ENCODE peak calls at places on chromosome 13, in four cellular contexts. One of them, this sample, is unnamed.

GRCh38 chr13:49629947-49630346 is 1.6 kb downstream of the ARL11 start:
- DNase-seq in uterus: no peak
- DNase-seq in SJSA1: no peak
- DNase-seq in A673: no peak
- DNase-seq in this sample: no peak

GRCh38 chr13:114311908-114312307 is 2.4 kb upstream of the CHAMP1 start:
- DNase-seq in uterus: no peak
- DNase-seq in A673: peak
- DNase-seq in SJSA1: no peak
- DNase-seq in this sample: no peak

GRCh38 chr13:98879127-98879520 is 98.7 kb downstream of the DOCK9 start:
- DNase-seq in SJSA1: no peak
- DNase-seq in uterus: no peak
- DNase-seq in A673: no peak
- DNase-seq in this sample: no peak

GRCh38 chr13:99975626-99976025 is 4.1 kb upstream of the ZIC5 start:
- DNase-seq in uterus: peak
- DNase-seq in A673: no peak
- DNase-seq in SJSA1: no peak
- DNase-seq in this sample: no peak

GRCh38 chr13:50080158-50080855 is 65.1 kb downstream of the KCNRG start:
- DNase-seq in SJSA1: peak
- DNase-seq in A673: peak
- DNase-seq in uterus: peak
- DNase-seq in this sample: peak

GRCh38 chr13:49436890-49437289 is 7.0 kb downstream of the CAB39L start:
- DNase-seq in uterus: peak
- DNase-seq in SJSA1: no peak
- DNase-seq in A673: no peak
- DNase-seq in this sample: peak

GRCh38 chr13:113291997-113292862 is 4.8 kb upstream of the LAMP1 start:
- DNase-seq in uterus: no peak
- DNase-seq in SJSA1: no peak
- DNase-seq in A673: peak
- DNase-seq in this sample: no peak

GRCh38 chr13:113041293-113041690 is 64.3 kb upstream of the F7 start:
- DNase-seq in SJSA1: no peak
- DNase-seq in uterus: no peak
- DNase-seq in A673: no peak
- DNase-seq in this sample: no peak

GRCh38 chr13:72109863-72110262 is 242.9 kb upstream of the DACH1 start:
- DNase-seq in SJSA1: no peak
- DNase-seq in uterus: no peak
- DNase-seq in A673: no peak
- DNase-seq in this sample: no peak

GRCh38 chr13:36345438-36346221 is 564 bp downstream of the SPART start:
- DNase-seq in SJSA1: peak
- DNase-seq in A673: peak
- DNase-seq in uterus: peak
- DNase-seq in this sample: peak

GRCh38 chr13:104006625-104007061 is 940.4 kb upstream of the SLC10A2 start:
- DNase-seq in A673: no peak
- DNase-seq in SJSA1: no peak
- DNase-seq in uterus: no peak
- DNase-seq in this sample: no peak

GRCh38 chr13:77616027-77616426 is 80.5 kb downstream of the SCEL start:
- DNase-seq in uterus: no peak
- DNase-seq in A673: no peak
- DNase-seq in SJSA1: no peak
- DNase-seq in this sample: no peak

GRCh38 chr13:44404261-44405139 is 30.9 kb downstream of the SERP2 start:
- DNase-seq in uterus: no peak
- DNase-seq in A673: no peak
- DNase-seq in SJSA1: no peak
- DNase-seq in this sample: peak

GRCh38 chr13:51632643-51633357 is 48.5 kb downstream of the WDFY2 start:
- DNase-seq in uterus: no peak
- DNase-seq in SJSA1: no peak
- DNase-seq in A673: peak
- DNase-seq in this sample: no peak

GRCh38 chr13:51637852-51638496 is 53.7 kb downstream of the WDFY2 start:
- DNase-seq in uterus: no peak
- DNase-seq in A673: peak
- DNase-seq in SJSA1: no peak
- DNase-seq in this sample: no peak

GRCh38 chr13:51638497-51638871 is 54.2 kb downstream of the WDFY2 start:
- DNase-seq in A673: peak
- DNase-seq in uterus: no peak
- DNase-seq in SJSA1: no peak
- DNase-seq in this sample: no peak

GRCh38 chr13:51636349-51636890 is 52.2 kb downstream of the WDFY2 start:
- DNase-seq in SJSA1: no peak
- DNase-seq in A673: no peak
- DNase-seq in uterus: no peak
- DNase-seq in this sample: no peak

DNA sequence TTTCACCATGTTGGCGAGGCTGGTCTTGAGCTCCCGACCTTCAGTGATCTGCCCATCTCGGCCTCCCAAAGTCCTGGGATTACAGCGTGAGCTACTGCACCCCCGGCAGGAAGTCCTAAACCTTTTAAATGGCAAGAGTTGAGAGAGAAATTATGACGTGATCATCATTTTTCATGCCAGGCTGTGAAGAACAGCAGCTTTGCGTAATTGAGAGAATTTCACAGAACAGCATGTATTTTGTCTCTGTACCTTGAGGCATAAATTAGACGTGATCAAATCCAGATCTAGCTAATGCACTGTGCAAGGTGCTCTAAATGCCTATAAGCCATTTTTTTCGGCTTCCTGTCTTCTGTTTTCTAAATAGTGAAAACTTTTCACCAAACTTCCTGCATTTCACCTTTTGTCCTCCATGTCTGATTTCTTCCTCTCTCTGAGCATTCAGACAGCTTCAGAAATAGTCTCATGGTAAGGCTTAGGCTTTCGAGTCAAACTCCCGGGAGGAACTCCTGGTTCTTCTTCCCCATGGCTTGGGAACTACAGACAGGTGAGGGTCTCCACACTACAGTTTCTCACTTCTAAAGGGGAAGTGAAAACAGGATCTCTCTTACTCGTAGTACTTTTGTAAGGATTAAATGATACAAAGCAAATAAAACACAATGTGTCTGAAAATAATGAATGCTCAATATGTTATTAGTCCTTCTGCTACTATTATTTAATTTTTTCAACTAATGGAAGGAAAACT is 51.0 kb downstream of the WDFY2 start:
- DNase-seq in uterus: no peak
- DNase-seq in SJSA1: no peak
- DNase-seq in A673: peak
- DNase-seq in this sample: no peak
- H3K27ac ChIP-seq in uterus: no peak
- H3K27ac ChIP-seq in SJSA1: no peak
- H3K27ac ChIP-seq in A673: peak
- H3K27ac ChIP-seq in this sample: no peak

GRCh38 chr13:33410619-33411018 is 125.1 kb upstream of the STARD13 start:
- DNase-seq in SJSA1: no peak
- DNase-seq in A673: no peak
- DNase-seq in uterus: no peak
- DNase-seq in this sample: no peak
- H3K27ac ChIP-seq in SJSA1: no peak
- H3K27ac ChIP-seq in A673: no peak
- H3K27ac ChIP-seq in uterus: no peak
- H3K27ac ChIP-seq in this sample: peak

GRCh38 chr13:65901723-65902122 is 1328.4 kb downstream of the PCDH9 start:
- DNase-seq in A673: no peak
- DNase-seq in SJSA1: no peak
- DNase-seq in uterus: no peak
- DNase-seq in this sample: no peak
- H3K27ac ChIP-seq in A673: no peak
- H3K27ac ChIP-seq in SJSA1: no peak
- H3K27ac ChIP-seq in uterus: no peak
- H3K27ac ChIP-seq in this sample: no peak

DNA sequence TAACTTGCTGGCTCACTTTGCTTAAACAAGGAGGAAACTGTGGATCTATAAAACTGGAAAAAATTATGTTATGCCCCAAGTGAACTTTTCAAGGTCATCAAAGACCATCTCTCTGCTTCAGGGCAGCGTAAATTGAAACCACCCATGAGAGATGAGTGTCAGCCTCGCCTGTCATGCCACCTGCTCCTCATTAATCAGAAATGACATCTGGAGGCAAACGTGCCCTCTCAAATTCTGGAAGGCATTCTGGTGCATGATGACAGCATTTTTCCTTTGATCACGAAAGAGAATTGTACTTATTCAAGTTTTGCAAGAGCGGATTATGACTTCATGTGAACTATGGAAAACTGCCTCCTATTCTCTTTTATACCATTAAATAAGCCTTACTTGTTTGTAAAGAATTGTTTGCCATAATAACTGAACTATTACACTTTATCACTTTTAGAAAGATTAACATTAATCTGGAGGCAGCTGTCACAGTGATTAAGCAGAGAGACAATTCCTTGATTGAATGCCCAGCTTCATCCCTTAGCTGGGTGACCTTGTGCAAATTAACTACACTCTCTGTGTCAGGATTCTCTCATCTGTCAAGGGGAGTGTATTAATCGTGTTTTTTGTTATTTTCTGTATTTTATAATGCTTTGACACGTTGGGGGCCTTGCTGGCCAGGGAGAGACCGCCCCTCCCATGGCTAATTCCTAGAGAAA is 17.0 kb upstream of the SACS start:
- DNase-seq in A673: no peak
- DNase-seq in SJSA1: no peak
- DNase-seq in uterus: no peak
- DNase-seq in this sample: no peak
- H3K27ac ChIP-seq in A673: no peak
- H3K27ac ChIP-seq in SJSA1: no peak
- H3K27ac ChIP-seq in uterus: no peak
- H3K27ac ChIP-seq in this sample: no peak

GRCh38 chr13:25237083-25237482 is 50.2 kb downstream of the MTMR6 start:
- DNase-seq in SJSA1: no peak
- DNase-seq in uterus: no peak
- DNase-seq in A673: no peak
- DNase-seq in this sample: no peak
- H3K27ac ChIP-seq in SJSA1: no peak
- H3K27ac ChIP-seq in uterus: no peak
- H3K27ac ChIP-seq in A673: no peak
- H3K27ac ChIP-seq in this sample: no peak

GRCh38 chr13:110615005-110615321 is 382 bp upstream of the NAXD start:
- DNase-seq in SJSA1: no peak
- DNase-seq in A673: no peak
- DNase-seq in uterus: no peak
- DNase-seq in this sample: no peak
- H3K27ac ChIP-seq in SJSA1: peak
- H3K27ac ChIP-seq in A673: peak
- H3K27ac ChIP-seq in uterus: peak
- H3K27ac ChIP-seq in this sample: peak

GRCh38 chr13:21069561-21070004 is 8.2 kb upstream of the LATS2 start:
- DNase-seq in SJSA1: no peak
- DNase-seq in uterus: peak
- DNase-seq in A673: peak
- DNase-seq in this sample: peak
- H3K27ac ChIP-seq in SJSA1: peak
- H3K27ac ChIP-seq in uterus: peak
- H3K27ac ChIP-seq in A673: peak
- H3K27ac ChIP-seq in this sample: peak